ENCODE peak calls at places on chromosome 2, in five cellular contexts. J, C, M, B and K are unnamed samples.

GRCh38 chr2:105795575-105795934 is 50.8 kb downstream of the NCK2 start:
- DNase-seq in M (no peak), C (no peak), B (no peak), J (peak), K (no peak)

GRCh38 chr2:81007104-81007503 is 702.6 kb upstream of the LRRTM1 start:
- DNase-seq in M (no peak), C (no peak), B (no peak), J (no peak), K (no peak)

GRCh38 chr2:189096769-189097447 is 82.7 kb downstream of the COL5A2 start:
- DNase-seq in J (no peak), B (no peak), M (peak), C (no peak), K (no peak)

GRCh38 chr2:10922307-10923006 is 10.7 kb downstream of the KCNF1 start:
- DNase-seq in B (no peak), J (no peak), C (no peak), M (no peak), K (no peak)

GRCh38 chr2:16739778-16740581 is 74.3 kb upstream of the CYRIA start:
- DNase-seq in B (no peak), C (no peak), M (no peak), J (no peak), K (no peak)

GRCh38 chr2:85396531-85397470 is 13.4 kb downstream of the CAPG start:
- DNase-seq in B (no peak), C (no peak), M (no peak), J (no peak), K (no peak)

GRCh38 chr2:241051578-241052487 is 50.3 kb downstream of the MTERF4 start:
- DNase-seq in J (no peak), B (no peak), C (no peak), M (no peak), K (no peak)

GRCh38 chr2:126172785-126173184 is 483.2 kb upstream of the GYPC start:
- DNase-seq in M (no peak), B (no peak), J (no peak), C (no peak), K (no peak)

GRCh38 chr2:219207884-219208740 is 1.5 kb downstream of the ZFAND2B start:
- DNase-seq in J (no peak), C (no peak), M (no peak), B (no peak), K (no peak)

GRCh38 chr2:152407204-152407721 is 72.3 kb downstream of the FMNL2 start:
- DNase-seq in J (no peak), C (no peak), B (no peak), M (no peak), K (no peak)

GRCh38 chr2:69305712-69306611 is 81.1 kb downstream of the GFPT1 start:
- DNase-seq in J (no peak), M (no peak), B (no peak), C (no peak), K (no peak)

GRCh38 chr2:10707831-10708230 is 13.6 kb upstream of the ATP6V1C2 start:
- DNase-seq in B (no peak), M (no peak), J (no peak), C (no peak), K (no peak)